ENCODE peak calls at places on chromosome 14, in eight cellular contexts. Y is pons, L is cardiac fibroblast, S is EH, A is SHP77 treated with DMSO at 0.1 percent for 48 hours, N is esophagus muscularis mucosa, V is renal cortical epithelial cell, W is Daoy. C is an unnamed sample.

GRCh38 chr14:68669644-68670343 is 123.1 kb downstream of the ZFP36L1 start:
- DNase-seq in Y (no peak), L (no peak), S (peak), A (no peak), N (no peak), V (no peak), W (no peak), C (no peak)

GRCh38 chr14:69901113-69901951 is 22.1 kb downstream of the SMOC1 start:
- DNase-seq in Y (peak), L (peak), S (no peak), A (no peak), N (no peak), V (no peak), W (peak), C (no peak)

GRCh38 chr14:59435106-59435505 is 30.1 kb downstream of the GPR135 start:
- DNase-seq in Y (peak), L (no peak), S (no peak), A (no peak), N (no peak), V (no peak), W (no peak), C (no peak)

GRCh38 chr14:102317564-102318248 is 1.8 kb upstream of the ZNF839 start:
- DNase-seq in Y (peak), L (peak), S (peak), A (no peak), N (no peak), V (peak), W (no peak), C (peak)

GRCh38 chr14:29788093-29788492 is 139.6 kb downstream of the PRKD1 start:
- DNase-seq in Y (no peak), L (no peak), S (no peak), A (no peak), N (no peak), V (no peak), W (no peak), C (no peak)

GRCh38 chr14:92607702-92608429 is 94.3 kb downstream of the RIN3 start:
- DNase-seq in Y (no peak), L (peak), S (peak), A (no peak), N (no peak), V (peak), W (no peak), C (no peak)

GRCh38 chr14:94005324-94005723 is 8.2 kb downstream of the CCDC197 start:
- DNase-seq in Y (no peak), L (no peak), S (no peak), A (no peak), N (no peak), V (no peak), W (no peak), C (no peak)

GRCh38 chr14:73997944-73998451 is 21.1 kb downstream of the ENTPD5 start:
- DNase-seq in Y (no peak), L (no peak), S (no peak), A (no peak), N (no peak), V (no peak), W (no peak), C (no peak)

GRCh38 chr14:92475451-92476187 is 38.0 kb upstream of the RIN3 start:
- DNase-seq in Y (no peak), L (peak), S (peak), A (no peak), N (no peak), V (peak), W (no peak), C (no peak)

GRCh38 chr14:38605193-38606114 is 349.6 kb upstream of the CLEC14A start:
- DNase-seq in Y (no peak), L (peak), S (no peak), A (no peak), N (no peak), V (no peak), W (no peak), C (no peak)

GRCh38 chr14:36316131-36316530 is 4.3 kb downstream of the MBIP start:
- DNase-seq in Y (no peak), L (no peak), S (no peak), A (no peak), N (no peak), V (no peak), W (peak), C (peak)

C was measured in NCI-H774.